ENCODE peak calls at places on chromosomes 16 and 17, in seven cellular contexts. L, A, O, R, U, E and H are unnamed samples.

GRCh38 chr16:46428108-46429061 is 192.8 kb downstream of the SHCBP1 start:
- DNase-seq in L (no peak), A (no peak), O (no peak), R (no peak), U (no peak), E (no peak), H (no peak)

GRCh38 chr17:50267074-50267841 is 7.0 kb upstream of the TMEM92 start:
- DNase-seq in L (no peak), A (no peak), O (peak; percentile 88), R (no peak), U (no peak), E (peak; percentile 41), H (no peak)

GRCh38 chr16:3123986-3124886 is 10.6 kb upstream of the ZNF213 start:
- DNase-seq in L (peak; percentile 96), A (peak; percentile 69), O (peak; percentile 97), R (peak; percentile 93), U (peak; percentile 97), E (peak; percentile 96), H (peak; percentile 90)

GRCh38 chr17:64358261-64358788 is 32.3 kb downstream of the PECAM1 start:
- DNase-seq in L (no peak), A (no peak), O (peak; percentile 32), R (no peak), U (no peak), E (peak; percentile 18), H (no peak)

GRCh38 chr17:78644971-78645370 is 67.8 kb upstream of the DNAH17 start:
- DNase-seq in L (no peak), A (no peak), O (no peak), R (no peak), U (no peak), E (no peak), H (no peak)

GRCh38 chr17:9144502-9145233 is 123.4 kb downstream of the NTN1 start:
- DNase-seq in L (no peak), A (no peak), O (no peak), R (no peak), U (no peak), E (no peak), H (no peak)

GRCh38 chr16:51971184-51971583 is 575.8 kb downstream of the TOX3 start:
- DNase-seq in L (no peak), A (peak; percentile 8), O (peak; percentile 19), R (no peak), U (no peak), E (peak; percentile 6), H (no peak)

GRCh38 chr17:82692268-82692667 is 6.2 kb downstream of the RAB40B start:
- DNase-seq in L (no peak), A (no peak), O (no peak), R (no peak), U (no peak), E (no peak), H (no peak)

GRCh38 chr16:785563-786535 is 2.3 kb downstream of the RPUSD1 start:
- DNase-seq in L (peak; percentile 67), A (no peak), O (peak; percentile 75), R (peak; percentile 17), U (peak; percentile 71), E (peak; percentile 60), H (peak; percentile 12)

GRCh38 chr16:55876854-55877253 is 1.7 kb upstream of the CES5A start:
- DNase-seq in L (no peak), A (no peak), O (no peak), R (no peak), U (no peak), E (peak; percentile 33), H (no peak)